ENCODE peak calls at places on chromosomes 3 and 15, in four cellular contexts. G, H, V and E are unnamed samples.

GRCh38 chr3:129684270-129684669 is 77.8 kb upstream of the PLXND1 start:
- DNase-seq in H (no peak), G (no peak), V (no peak), E (no peak)

GRCh38 chr3:124676236-124676635 is 54.0 kb upstream of the UMPS start:
- DNase-seq in G (no peak), H (no peak), V (no peak), E (no peak)

GRCh38 chr3:116067275-116067674 is 378.0 kb downstream of the LSAMP start:
- DNase-seq in H (no peak), G (no peak), V (no peak), E (no peak)

GRCh38 chr3:24514139-24514538 is 19.5 kb upstream of the THRB start:
- DNase-seq in G (no peak), V (no peak), H (no peak), E (no peak)

GRCh38 chr3:166283856-166284255 is 446.6 kb upstream of the BCHE start:
- DNase-seq in V (no peak), H (no peak), G (no peak), E (no peak)

GRCh38 chr3:125110016-125110875 is 54.4 kb upstream of the HEG1 start:
- DNase-seq in V (no peak), G (no peak), H (no peak), E (peak; percentile 32)

GRCh38 chr3:138944136-138944658 is 2.7 kb downstream of the FOXL2 start:
- DNase-seq in G (no peak), H (peak; percentile 45), V (no peak), E (no peak)

GRCh38 chr3:71495708-71496472 is 87.6 kb downstream of the FOXP1 start:
- DNase-seq in H (no peak), V (peak; percentile 20), G (peak; percentile 5), E (no peak)

GRCh38 chr15:101604124-101604874 is 47.9 kb downstream of the TM2D3 start:
- DNase-seq in V (no peak), G (no peak), H (no peak), E (no peak)

GRCh38 chr3:58532794-58533220 is 4.2 kb downstream of the ACOX2 start:
- DNase-seq in G (peak; percentile 55), H (peak; percentile 89), V (peak; percentile 72), E (peak; percentile 69)

GRCh38 chr3:45226206-45226915 is at the start of gene TMEM158:
- DNase-seq in V (peak; percentile 99), H (peak; percentile 97), G (peak; percentile 30), E (no peak)

GRCh38 chr3:45224824-45225464 is 1.1 kb downstream of the TMEM158 start:
- DNase-seq in V (peak; percentile 75), H (peak; percentile 95), G (peak; percentile 40), E (no peak)

GRCh38 chr3:45227131-45227819 is 1.2 kb upstream of the TMEM158 start:
- DNase-seq in V (peak; percentile 36), H (no peak), G (no peak), E (no peak)

GRCh38 chr3:45223889-45224730 is 2.0 kb downstream of the TMEM158 start:
- DNase-seq in V (no peak), H (no peak), G (no peak), E (no peak)

DNA sequence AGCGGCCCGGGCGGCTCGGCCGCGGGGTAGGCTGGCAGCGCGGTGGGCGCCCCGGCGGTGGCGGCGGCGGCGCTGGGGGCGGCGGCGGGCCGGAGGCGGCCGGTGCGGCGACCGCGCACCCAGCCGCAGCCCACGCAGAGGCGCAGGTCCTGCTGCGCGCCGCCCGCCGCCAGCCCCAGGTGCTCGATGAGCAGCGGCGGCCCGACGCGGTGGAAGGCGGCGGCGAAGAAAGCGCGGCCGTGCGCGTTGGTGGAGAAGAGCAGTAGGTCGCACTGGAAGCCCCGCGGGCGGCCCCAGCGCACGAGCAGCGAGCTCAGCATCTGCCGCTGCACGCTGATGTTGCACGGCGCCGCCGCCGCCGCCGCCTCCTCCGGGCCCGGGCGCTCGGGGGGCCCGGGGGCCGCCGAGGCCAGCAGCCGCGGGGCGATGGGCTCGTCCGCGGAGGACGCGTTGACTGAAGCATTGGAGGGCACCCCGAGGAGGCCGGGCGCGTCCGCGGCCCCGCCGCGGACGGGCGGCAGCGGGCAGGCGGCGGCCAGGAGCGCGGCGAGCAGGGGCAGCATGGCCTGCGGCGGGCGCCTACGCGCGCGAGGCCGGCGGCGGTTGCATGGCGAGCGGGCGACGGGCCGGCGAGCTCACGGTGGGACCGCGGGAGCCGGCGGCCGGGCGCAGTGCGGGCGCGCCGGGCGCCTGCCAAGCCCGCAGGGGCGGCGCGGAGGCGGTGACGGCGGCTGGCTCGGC is 452 bp downstream of the TMEM158 start:
- DNase-seq in G (no peak), V (peak; percentile 75), H (peak; percentile 73), E (no peak)
- TF ChIP-seq ELF1 in G (no peak), V (no peak), H (no peak), E (no peak)

GRCh38 chr15:99103279-99103678 is 1.6 kb upstream of the SYNM start:
- DNase-seq in H (no peak), V (no peak), G (no peak), E (no peak)
- TF ChIP-seq ELF1 in H (no peak), V (no peak), G (no peak), E (no peak)

DNA sequence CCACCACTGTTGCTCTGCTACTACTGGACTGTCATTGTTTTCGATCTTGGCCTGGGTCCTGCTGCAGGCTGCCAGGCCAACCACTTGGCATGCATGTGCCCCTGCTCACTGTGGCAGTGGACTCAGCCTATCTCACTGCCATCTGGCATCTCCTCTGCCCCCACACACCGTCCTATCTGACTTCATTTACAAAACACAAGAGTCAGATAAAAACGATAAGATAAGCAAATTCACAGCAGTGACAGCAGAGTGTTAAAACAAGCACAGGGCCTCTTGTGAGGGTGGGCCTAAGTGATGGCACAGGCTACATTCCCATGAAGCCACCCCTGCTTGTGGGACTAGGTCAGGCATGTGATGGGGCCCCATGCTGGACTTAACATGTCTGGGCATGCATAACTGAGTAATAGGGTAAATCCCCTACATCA is 68.1 kb downstream of the CRYGS start:
- DNase-seq in G (no peak), H (peak; percentile 41), V (no peak), E (no peak)
- TF ChIP-seq ELF1 in G (no peak), H (no peak), V (no peak), E (no peak)

GRCh38 chr15:66388057-66388363 is 1.3 kb downstream of the MAP2K1 start:
- DNase-seq in H (no peak), G (no peak), V (no peak), E (no peak)

GRCh38 chr15:66389859-66390382 is 3.2 kb downstream of the MAP2K1 start:
- DNase-seq in G (no peak), H (no peak), V (no peak), E (no peak)

GRCh38 chr15:66389098-66389858 is 2.6 kb downstream of the MAP2K1 start:
- DNase-seq in V (no peak), G (no peak), H (no peak), E (no peak)

GRCh38 chr15:66388576-66388975 is 1.9 kb downstream of the MAP2K1 start:
- DNase-seq in H (no peak), V (no peak), G (no peak), E (no peak)

DNA sequence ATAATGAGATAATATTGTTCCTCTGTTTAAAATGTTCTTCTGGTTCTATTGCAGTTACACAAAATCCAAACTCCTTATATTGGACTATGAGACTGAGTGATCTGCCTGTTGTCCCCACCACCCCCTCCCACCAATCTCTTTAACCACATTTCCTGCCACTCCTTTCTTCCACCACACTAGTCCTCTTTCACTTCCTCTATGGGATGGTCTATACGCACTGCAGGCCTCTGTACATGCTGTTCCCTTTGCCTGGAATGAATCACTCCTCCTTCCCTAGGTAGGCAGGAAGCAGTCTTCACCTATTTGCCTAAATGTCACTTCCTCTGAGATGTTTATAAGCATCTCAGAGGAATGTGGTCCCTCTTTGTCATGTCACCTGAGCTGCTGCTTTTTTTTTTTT is 4.0 kb downstream of the MAP2K1 start:
- DNase-seq in G (no peak), H (no peak), V (no peak), E (no peak)
- TF ChIP-seq ELF1 in G (no peak), H (no peak), V (no peak), E (no peak)

GRCh38 chr15:67103869-67104268 is 38.5 kb downstream of the SMAD3 start:
- DNase-seq in V (no peak), H (no peak), G (no peak), E (no peak)

GRCh38 chr15:67105991-67106763 is 40.8 kb downstream of the SMAD3 start:
- DNase-seq in H (no peak), G (no peak), V (no peak), E (no peak)

GRCh38 chr15:67104453-67104852 is 39.1 kb downstream of the SMAD3 start:
- DNase-seq in V (no peak), G (no peak), H (no peak), E (no peak)

GRCh38 chr15:67106764-67107013 is 41.3 kb downstream of the SMAD3 start:
- DNase-seq in H (no peak), V (no peak), G (no peak), E (no peak)

DNA sequence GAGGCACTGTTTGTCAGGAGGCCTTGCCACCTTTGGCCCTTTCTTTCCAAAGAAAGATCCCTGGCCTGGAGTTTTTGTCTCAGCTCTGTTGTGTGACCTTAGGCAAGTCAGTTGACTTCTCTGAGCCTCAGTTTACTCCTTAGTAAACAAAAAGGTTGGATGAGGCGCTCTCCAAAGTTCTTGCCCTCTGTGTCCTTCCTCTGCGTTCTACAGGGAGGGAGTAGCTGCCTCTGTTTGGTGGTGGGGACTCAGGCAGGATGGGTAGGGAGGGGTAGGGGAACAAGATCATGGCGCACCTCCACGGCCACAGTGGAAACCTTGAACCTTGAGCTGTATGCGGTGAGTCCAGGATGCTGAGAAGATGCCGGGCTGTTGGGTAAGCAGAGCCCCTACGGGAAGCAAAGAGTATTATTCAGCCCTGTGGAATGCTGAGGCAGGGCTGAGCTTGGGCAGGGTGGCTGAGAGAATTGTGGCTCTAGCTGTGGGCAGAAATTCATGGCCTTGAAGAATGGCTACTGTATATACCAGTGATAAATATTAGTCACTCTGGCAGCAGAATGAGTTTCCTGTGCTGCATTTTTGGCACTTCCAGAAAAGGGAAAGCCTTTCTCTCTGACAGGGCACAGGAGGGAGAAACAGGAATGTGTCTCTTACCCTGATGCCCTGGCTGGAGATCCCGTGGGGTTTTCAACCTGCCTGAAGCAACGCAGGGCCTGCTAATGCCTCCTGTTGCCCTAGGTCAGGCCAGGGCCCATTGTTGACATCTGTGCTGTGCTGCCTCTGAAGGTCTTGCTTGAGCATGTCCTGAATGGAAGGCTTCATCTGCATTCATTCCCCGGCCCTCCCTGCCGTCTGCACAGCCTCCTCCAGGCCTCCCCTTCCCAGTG is 39.9 kb downstream of the SMAD3 start:
- DNase-seq in G (peak; percentile 93), V (no peak), H (no peak), E (peak; percentile 90)
- TF ChIP-seq ELF1 in G (no peak), V (no peak), H (peak; percentile 45), E (no peak)

GRCh38 chr3:123658118-123658859 is 73.4 kb upstream of the HACD2 start:
- DNase-seq in V (no peak), G (no peak), H (no peak), E (no peak)
- TF ChIP-seq ELF1 in V (no peak), G (no peak), H (no peak), E (no peak)

DNA sequence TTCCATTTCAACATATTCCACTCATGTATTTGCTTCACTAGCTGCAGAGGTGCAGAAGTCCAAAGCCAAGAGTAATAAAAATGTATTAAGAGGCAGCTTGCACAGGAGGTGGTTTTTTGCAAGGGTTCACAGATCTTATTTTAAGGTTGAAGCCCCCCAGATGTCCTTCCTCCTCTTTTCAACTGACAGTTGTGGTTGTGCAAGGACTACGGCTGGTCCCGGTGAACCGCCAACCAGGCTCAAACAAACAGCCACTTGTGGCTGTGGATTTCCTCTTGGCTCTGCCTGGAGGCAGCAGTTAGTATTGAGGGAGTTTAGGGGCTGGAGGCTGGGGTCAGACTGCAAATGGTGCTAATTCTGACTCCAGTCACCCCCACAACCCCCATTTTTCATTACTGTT is 240.7 kb upstream of the TBC1D5 start:
- DNase-seq in V (no peak), G (no peak), H (no peak), E (no peak)
- TF ChIP-seq ELF1 in V (no peak), G (no peak), H (no peak), E (no peak)

GRCh38 chr3:27504749-27505148 is 20.6 kb upstream of the SLC4A7 start:
- DNase-seq in V (no peak), H (no peak), G (no peak), E (no peak)
- TF ChIP-seq ELF1 in V (no peak), H (no peak), G (no peak), E (no peak)